ENCODE peak calls at places on chromosomes 3 and 15, in seven cellular contexts. C, N, J, T, I, D and Z are unnamed samples.

GRCh38 chr15:71627604-71628003 is 182.8 kb upstream of the NR2E3 start:
- ATAC-seq in C (no peak), N (no peak), J (no peak), T (no peak), I (no peak), D (no peak), Z (no peak)

GRCh38 chr3:72818915-72819314 is 29.3 kb downstream of the SHQ1 start:
- ATAC-seq in C (peak), N (no peak), J (no peak), T (no peak), I (no peak), D (no peak), Z (no peak)

GRCh38 chr15:32030795-32031194 is 480 bp downstream of the CHRNA7 start:
- ATAC-seq in C (peak), N (peak), J (no peak), T (peak), I (no peak), D (no peak), Z (no peak)

GRCh38 chr15:85891470-85891869 is 96.7 kb upstream of the KLHL25 start:
- ATAC-seq in C (no peak), N (no peak), J (peak), T (no peak), I (no peak), D (no peak), Z (no peak)

GRCh38 chr15:70526221-70526973 is 237.0 kb downstream of the UACA start:
- ATAC-seq in C (peak), N (peak), J (peak), T (peak), I (no peak), D (no peak), Z (peak)

GRCh38 chr15:93968773-93969172 is 262.6 kb upstream of the MCTP2 start:
- ATAC-seq in C (no peak), N (no peak), J (no peak), T (no peak), I (no peak), D (no peak), Z (no peak)

GRCh38 chr15:47834093-47834492 is 116.8 kb downstream of the SEMA6D start:
- ATAC-seq in C (peak), N (no peak), J (no peak), T (no peak), I (no peak), D (no peak), Z (no peak)

GRCh38 chr3:12232785-12233317 is 56.0 kb upstream of the PPARG start:
- ATAC-seq in C (no peak), N (no peak), J (no peak), T (no peak), I (no peak), D (no peak), Z (no peak)

GRCh38 chr3:81998139-81998755 is 236.8 kb upstream of the GBE1 start:
- ATAC-seq in C (no peak), N (no peak), J (no peak), T (no peak), I (no peak), D (no peak), Z (no peak)

GRCh38 chr3:184361532-184361931 is at the start of the genes CLCN2 and POLR2H:
- ATAC-seq in C (peak), N (peak), J (peak), T (peak), I (peak), D (peak), Z (peak)

GRCh38 chr3:69806735-69807438 is 67.6 kb downstream of the MITF start:
- ATAC-seq in C (peak), N (peak), J (no peak), T (no peak), I (no peak), D (no peak), Z (no peak)

GRCh38 chr15:75063889-75064288 is 40.5 kb downstream of the PPCDC start:
- ATAC-seq in C (no peak), N (no peak), J (no peak), T (no peak), I (no peak), D (no peak), Z (no peak)

GRCh38 chr3:26963356-26963742 is 340.8 kb downstream of the LRRC3B start:
- ATAC-seq in C (no peak), N (no peak), J (no peak), T (no peak), I (no peak), D (no peak), Z (no peak)

GRCh38 chr3:116254535-116254934 is 190.8 kb downstream of the LSAMP start:
- ATAC-seq in C (no peak), N (no peak), J (no peak), T (no peak), I (no peak), D (no peak), Z (no peak)

GRCh38 chr3:51798561-51798960 is 19.5 kb upstream of the IQCF6 start:
- ATAC-seq in C (no peak), N (no peak), J (no peak), T (no peak), I (no peak), D (no peak), Z (no peak)

GRCh38 chr15:38080651-38081271 is 146.3 kb downstream of the TMCO5A start:
- ATAC-seq in C (no peak), N (no peak), J (no peak), T (no peak), I (no peak), D (no peak), Z (no peak)

GRCh38 chr3:177150970-177151627 is 46.2 kb downstream of the TBL1XR1 start:
- ATAC-seq in C (peak), N (peak), J (peak), T (peak), I (peak), D (peak), Z (peak)

GRCh38 chr15:40793216-40793989 is 13.5 kb upstream of the ZFYVE19 start:
- ATAC-seq in C (peak), N (peak), J (no peak), T (peak), I (no peak), D (no peak), Z (peak)

GRCh38 chr15:58369261-58369699 is 62.5 kb upstream of the LIPC start:
- ATAC-seq in C (no peak), N (no peak), J (peak), T (peak), I (peak), D (peak), Z (peak)

GRCh38 chr15:62413786-62414185 is 248.7 kb upstream of the C2CD4B start:
- ATAC-seq in C (no peak), N (no peak), J (no peak), T (no peak), I (no peak), D (no peak), Z (no peak)

GRCh38 chr3:143004823-143005222 is 3.5 kb downstream of the U2SURP start:
- ATAC-seq in C (no peak), N (no peak), J (no peak), T (no peak), I (no peak), D (no peak), Z (no peak)

GRCh38 chr3:187051066-187051465 is 88.2 kb downstream of the RPL39L start:
- ATAC-seq in C (no peak), N (no peak), J (peak), T (no peak), I (peak), D (peak), Z (no peak)

GRCh38 chr3:30620402-30621360 is 14.3 kb downstream of the TGFBR2 start:
- ATAC-seq in C (no peak), N (no peak), J (peak), T (peak), I (peak), D (peak), Z (no peak)